ENCODE peak calls at places on chromosomes 4 and X, in seven cellular contexts. S, V, M, R, U, G and J are unnamed samples.

GRCh38 chr4:151340751-151341385 is 15.5 kb upstream of the SH3D19 start:
- DNase-seq in V (no peak), S (no peak), R (no peak), G (no peak), M (no peak), U (no peak), J (peak)

GRCh38 chr4:137738377-137738990 is 206.2 kb upstream of the PCDH18 start:
- DNase-seq in U (no peak), R (no peak), M (no peak), G (no peak), V (no peak), S (peak), J (peak)

GRCh38 chr4:176875441-176875930 is 82.8 kb upstream of the VEGFC start:
- DNase-seq in S (no peak), G (no peak), R (no peak), V (no peak), U (peak), M (no peak), J (no peak)

GRCh38 chrX:15619053-15619772 is 18.5 kb upstream of the ACE2 start:
- DNase-seq in U (peak), R (no peak), S (no peak), V (no peak), M (peak), G (no peak), J (no peak)

GRCh38 chr4:46818604-46819003 is 90.4 kb downstream of the COX7B2 start:
- DNase-seq in S (no peak), U (peak), V (no peak), R (no peak), M (no peak), G (no peak), J (no peak)

GRCh38 chr4:13627185-13627605 is 330 bp downstream of the BOD1L1 start:
- DNase-seq in R (no peak), U (no peak), S (no peak), G (no peak), M (no peak), V (peak), J (no peak)

GRCh38 chr4:183430317-183430986 is 14.0 kb upstream of the CDKN2AIP start:
- DNase-seq in V (peak), U (no peak), S (peak), M (no peak), R (no peak), G (no peak), J (no peak)

GRCh38 chr4:186537843-186538521 is 17.4 kb downstream of the MTNR1A start:
- DNase-seq in R (peak), M (no peak), V (no peak), G (no peak), U (no peak), S (no peak), J (no peak)

GRCh38 chrX:129496625-129497024 is 26.7 kb downstream of the SMARCA1 start:
- DNase-seq in U (peak), V (no peak), R (no peak), M (peak), S (no peak), G (peak), J (peak)

GRCh38 chrX:9189286-9189685 is 155.4 kb upstream of the FAM9B start:
- DNase-seq in R (no peak), U (no peak), G (no peak), S (no peak), M (no peak), V (no peak), J (no peak)

GRCh38 chr4:87985097-87985886 is 9.8 kb downstream of the SPP1 start:
- DNase-seq in R (peak), V (peak), M (no peak), S (peak), U (peak), G (peak), J (peak)

GRCh38 chrX:3518870-3519269 is 172.4 kb upstream of the MXRA5 start:
- DNase-seq in S (peak), G (peak), V (peak), U (peak), R (no peak), M (no peak), J (peak)

GRCh38 chr4:66123195-66123594 is 452.9 kb upstream of the EPHA5 start:
- DNase-seq in S (peak), M (peak), V (no peak), G (no peak), R (no peak), U (peak), J (peak)

GRCh38 chr4:8772499-8773123 is 99.0 kb downstream of the HMX1 start:
- DNase-seq in V (no peak), U (no peak), S (no peak), G (no peak), M (no peak), R (no peak), J (no peak)

GRCh38 chr4:131526686-131527085 is 1622.4 kb upstream of the PCDH10 start:
- DNase-seq in U (no peak), M (no peak), R (no peak), S (peak), V (no peak), G (no peak), J (peak)

GRCh38 chr4:76640252-76640925 is 205.4 kb downstream of the SHROOM3 start:
- DNase-seq in U (no peak), V (peak), M (no peak), S (no peak), G (no peak), R (peak), J (no peak)

GRCh38 chrX:40996886-40997530 is 88.2 kb upstream of the USP9X start:
- DNase-seq in M (no peak), R (peak), S (peak), V (peak), U (peak), G (peak), J (peak)

GRCh38 chr4:10118355-10119004 is 1.9 kb upstream of the WDR1 start:
- DNase-seq in G (no peak), U (no peak), M (no peak), V (no peak), S (no peak), R (no peak), J (no peak)

GRCh38 chr4:147865926-147866325 is 134.0 kb downstream of the ARHGAP10 start:
- DNase-seq in U (peak), V (no peak), G (peak), M (no peak), S (peak), R (no peak), J (no peak)

GRCh38 chr4:25859429-25860148 is 3.2 kb downstream of the SEL1L3 start:
- DNase-seq in V (no peak), M (no peak), R (peak), U (peak), G (no peak), S (peak), J (no peak)

GRCh38 chr4:184734758-184735157 is 862 bp upstream of the CENPU start:
- DNase-seq in R (no peak), S (no peak), M (no peak), V (no peak), U (no peak), G (no peak), J (no peak)